ENCODE peak calls at places on chromosomes 13 and 19, in seven cellular contexts. V is endodermal cell; F is CD8-positive, alpha-beta T cell; T is dorsolateral prefrontal cortex; H is stomach; X is cardiac muscle cell; G is AG04450. L is an unnamed sample.

GRCh38 chr19:15452111-15453047 is 2.6 kb upstream of the WIZ start:
- DNase-seq in V (peak), F (no peak), T (peak), H (peak), X (peak), G (peak), L (peak)

GRCh38 chr19:32318884-32319520 is 26.4 kb upstream of the ZNF507 start:
- DNase-seq in V (peak), F (no peak), T (peak), H (no peak), X (no peak), G (no peak), L (no peak)

GRCh38 chr13:44108345-44108858 is 228.7 kb downstream of the LACC1 start:
- DNase-seq in V (no peak), F (no peak), T (no peak), H (peak), X (peak), G (no peak), L (peak)

GRCh38 chr19:35262101-35262761 is 6.5 kb upstream of the USF2 start:
- DNase-seq in V (peak), F (no peak), T (peak), H (peak), X (no peak), G (no peak), L (no peak)

GRCh38 chr13:100633461-100633860 is 41.1 kb downstream of the TMTC4 start:
- DNase-seq in V (no peak), F (no peak), T (no peak), H (no peak), X (peak), G (peak), L (no peak)

GRCh38 chr13:102852556-102852955 is 6.7 kb downstream of the ERCC5 start:
- DNase-seq in V (no peak), F (no peak), T (no peak), H (no peak), X (peak), G (no peak), L (no peak)

GRCh38 chr19:56966225-56966696 is 125.7 kb upstream of the PEG3 start:
- DNase-seq in V (no peak), F (no peak), T (no peak), H (no peak), X (no peak), G (no peak), L (no peak)

GRCh38 chr13:48158290-48158689 is 63.4 kb upstream of the MED4 start:
- DNase-seq in V (no peak), F (no peak), T (no peak), H (no peak), X (no peak), G (no peak), L (no peak)

GRCh38 chr13:76677047-76677446 is 209.2 kb downstream of the KCTD12 start:
- DNase-seq in V (no peak), F (no peak), T (peak), H (no peak), X (peak), G (no peak), L (no peak)

GRCh38 chr19:15249912-15250634 is 17.8 kb upstream of the EPHX3 start:
- DNase-seq in V (no peak), F (no peak), T (no peak), H (no peak), X (peak), G (peak), L (peak)

GRCh38 chr13:90201198-90201597 is 1146.3 kb upstream of the MIR17HG start:
- DNase-seq in V (no peak), F (no peak), T (no peak), H (no peak), X (peak), G (no peak), L (no peak)

GRCh38 chr13:40672310-40673060 is 6.0 kb upstream of the FOXO1 start:
- DNase-seq in V (no peak), F (no peak), T (no peak), H (no peak), X (peak), G (peak), L (no peak)

GRCh38 chr13:50678464-50679162 is 164.9 kb downstream of the DLEU7 start:
- DNase-seq in V (no peak), F (no peak), T (no peak), H (no peak), X (peak), G (no peak), L (no peak)

GRCh38 chr19:23523863-23524262 is 128.6 kb upstream of the ZNF91 start:
- DNase-seq in V (no peak), F (no peak), T (no peak), H (no peak), X (no peak), G (no peak), L (no peak)

GRCh38 chr19:49680473-49681351 is 3.6 kb downstream of the PRMT1 start:
- DNase-seq in V (peak), F (peak), T (peak), H (peak), X (peak), G (peak), L (peak)

GRCh38 chr19:35562336-35562735 is 1.1 kb downstream of the ATP4A start:
- DNase-seq in V (no peak), F (no peak), T (no peak), H (no peak), X (no peak), G (no peak), L (no peak)

DNA sequence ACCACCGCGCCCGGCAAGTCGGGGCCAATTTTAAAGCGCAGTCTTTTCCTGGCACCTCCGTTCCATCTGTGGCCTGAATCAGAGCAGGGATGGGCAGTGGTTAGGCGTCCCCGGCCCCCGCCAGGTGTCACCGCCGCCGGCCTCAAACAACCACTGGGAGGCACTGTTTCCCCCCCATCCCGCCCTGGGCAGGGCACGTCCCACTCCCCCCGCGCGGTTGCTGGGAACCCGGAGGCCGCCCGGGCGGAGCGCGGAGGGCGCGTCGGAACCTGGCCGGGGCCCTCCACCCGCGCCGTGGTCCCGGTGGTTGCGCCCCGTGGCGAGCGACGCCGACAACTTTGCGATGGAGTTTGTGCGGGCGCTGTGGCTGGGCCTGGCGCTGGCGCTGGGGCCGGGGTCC is at the start of gene GRIN3B:
- DNase-seq in V (peak), F (peak), T (no peak), H (peak), X (peak), G (no peak), L (no peak)
- TF ChIP-seq CTCF in V (peak), F (peak), T (peak), H (peak), X (peak), G (peak), L (peak)

GRCh38 chr13:74975122-74975521 is 506.8 kb downstream of the TBC1D4 start:
- DNase-seq in V (no peak), F (no peak), T (no peak), H (no peak), X (no peak), G (no peak), L (no peak)

GRCh38 chr13:74977498-74977897 is 504.5 kb downstream of the TBC1D4 start:
- DNase-seq in V (no peak), F (no peak), T (no peak), H (no peak), X (no peak), G (no peak), L (no peak)

GRCh38 chr13:74974234-74974879 is 507.6 kb downstream of the TBC1D4 start:
- DNase-seq in V (no peak), F (no peak), T (no peak), H (no peak), X (no peak), G (no peak), L (no peak)

GRCh38 chr13:74978596-74978995 is 503.4 kb downstream of the TBC1D4 start:
- DNase-seq in V (no peak), F (no peak), T (no peak), H (no peak), X (no peak), G (no peak), L (no peak)

DNA sequence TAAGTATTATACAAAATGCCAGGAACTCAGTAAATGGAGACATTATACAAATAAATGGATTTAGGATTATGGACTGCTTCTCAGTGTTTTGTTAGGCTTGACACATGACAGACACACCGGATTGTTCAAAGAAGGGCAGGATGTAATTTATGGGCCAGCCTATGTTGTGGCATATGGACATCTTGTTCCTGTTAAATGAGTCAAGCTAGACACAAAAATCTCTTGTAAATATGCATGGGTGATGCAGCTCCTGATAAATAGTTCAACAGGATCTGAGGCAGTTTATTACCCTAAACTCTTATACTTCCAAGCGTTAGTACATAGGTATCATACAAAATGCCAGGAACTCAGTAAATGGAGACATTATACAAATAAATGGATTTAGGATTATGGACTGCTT is 502.3 kb downstream of the TBC1D4 start:
- DNase-seq in V (no peak), F (no peak), T (no peak), H (no peak), X (no peak), G (no peak), L (no peak)
- H3K27ac ChIP-seq in V (no peak), F (no peak), T (no peak), H (no peak), X (no peak), G (no peak), L (no peak)

GRCh38 chr13:62122434-62122833 is 706.8 kb upstream of the PCDH20 start:
- DNase-seq in V (no peak), F (no peak), T (no peak), H (no peak), X (no peak), G (no peak), L (no peak)

GRCh38 chr13:62125451-62125850 is 709.8 kb upstream of the PCDH20 start:
- DNase-seq in V (no peak), F (no peak), T (no peak), H (no peak), X (no peak), G (no peak), L (no peak)

GRCh38 chr13:62123409-62123808 is 707.8 kb upstream of the PCDH20 start:
- DNase-seq in V (no peak), F (no peak), T (no peak), H (no peak), X (no peak), G (no peak), L (no peak)

DNA sequence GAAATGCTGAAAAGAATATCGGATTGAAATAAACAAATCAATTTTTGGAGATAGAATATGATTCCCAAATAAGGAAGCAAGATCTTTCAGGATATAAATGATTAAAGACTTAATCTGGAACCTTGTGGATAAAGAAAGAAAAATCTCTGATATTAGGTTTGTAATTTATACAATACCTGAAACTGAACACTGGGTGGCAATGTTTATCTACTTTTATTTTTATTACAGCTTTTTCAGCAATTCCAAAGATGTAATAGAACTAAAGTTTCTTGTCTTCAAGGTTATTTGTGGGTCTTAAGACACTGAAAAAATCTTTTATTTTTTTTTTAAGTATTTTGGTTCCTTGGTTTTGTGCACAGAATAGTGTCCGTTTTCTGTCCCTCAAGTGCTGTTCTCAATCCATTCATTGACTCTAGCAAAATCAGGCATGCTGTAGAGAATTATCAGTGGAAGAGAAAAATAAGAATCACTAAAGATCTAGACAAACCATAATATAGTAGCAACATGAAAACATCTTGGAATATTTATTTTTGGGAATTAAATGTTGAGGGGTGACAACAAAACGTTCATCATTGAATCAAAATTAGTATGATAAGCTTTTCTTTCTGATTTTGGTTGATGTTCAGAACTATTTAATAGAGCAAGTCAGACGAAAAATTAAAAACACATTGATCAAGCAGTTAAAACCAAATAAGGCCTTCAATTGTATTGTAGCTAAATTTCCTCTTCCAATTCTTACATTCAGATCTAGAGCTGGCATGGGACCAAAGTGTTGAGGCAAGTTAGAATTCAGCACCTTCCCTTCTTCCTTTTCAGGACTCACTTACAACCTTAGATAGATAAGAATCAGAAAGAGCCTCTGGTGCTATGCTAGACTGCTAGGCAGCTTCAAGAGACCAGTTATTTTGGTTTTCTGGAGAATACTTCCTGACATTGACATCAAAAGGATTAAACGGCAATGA is 704.4 kb upstream of the PCDH20 start:
- DNase-seq in V (no peak), F (no peak), T (no peak), H (no peak), X (peak), G (no peak), L (no peak)
- TF ChIP-seq CTCF in V (peak), F (no peak), T (peak), H (peak), X (peak), G (peak), L (peak)

GRCh38 chr19:12111176-12111575 is 29.0 kb downstream of the ZNF20 start:
- DNase-seq in V (no peak), F (no peak), T (no peak), H (no peak), X (no peak), G (no peak), L (no peak)
- H3K27ac ChIP-seq in V (no peak), F (no peak), T (no peak), H (no peak), X (no peak), G (no peak), L (no peak)

GRCh38 chr13:28528388-28528787 is 33.5 kb upstream of the FLT1 start:
- DNase-seq in V (no peak), F (no peak), T (no peak), H (no peak), X (no peak), G (no peak), L (no peak)
- TF ChIP-seq CTCF in V (no peak), F (no peak), T (no peak), H (no peak), X (no peak), G (no peak), L (no peak)

GRCh38 chr19:29527500-29528328 is 1.9 kb downstream of the VSTM2B start:
- DNase-seq in V (no peak), F (no peak), T (peak), H (no peak), X (no peak), G (no peak), L (no peak)
- H3K27ac ChIP-seq in V (no peak), F (no peak), T (peak), H (no peak), X (no peak), G (no peak), L (no peak)

L was measured in ascending aorta.